ENCODE peak calls at places on chromosomes 11 and 22, in eight cellular contexts. Q is heart right ventricle; T is lung; A is left cardiac atrium; I is stimulated activated CD4-positive, alpha-beta T cell treated with anti-CD3 and anti-CD28 coated beads, Interleukin-1b, Interleukin-23, amount 100 ng/mL, for 1 hour; L is SW 1271; W is AML-193; X is Calu3. C is an unnamed sample.

GRCh38 chr11:26231252-26231661 is 100.7 kb upstream of the ANO3 start:
- DNase-seq in Q (no peak), T (no peak), A (no peak), I (no peak), L (no peak), W (no peak), X (no peak), C (no peak)

GRCh38 chr11:15770798-15771414 is 585.4 kb downstream of the SOX6 start:
- DNase-seq in Q (peak), T (no peak), A (peak), I (no peak), L (peak), W (peak), X (peak), C (no peak)

GRCh38 chr11:12170984-12171383 is 60.6 kb downstream of the MICAL2 start:
- DNase-seq in Q (peak), T (no peak), A (peak), I (no peak), L (no peak), W (no peak), X (no peak), C (no peak)

GRCh38 chr11:3939211-3939610 is 83.7 kb downstream of the STIM1 start:
- DNase-seq in Q (no peak), T (no peak), A (no peak), I (no peak), L (no peak), W (no peak), X (no peak), C (no peak)

GRCh38 chr11:93718057-93718563 is 23.2 kb downstream of the TAF1D start:
- DNase-seq in Q (no peak), T (no peak), A (no peak), I (no peak), L (no peak), W (peak), X (no peak), C (peak)

GRCh38 chr22:37749831-37750595 is 53.2 kb downstream of the TRIOBP start:
- DNase-seq in Q (no peak), T (no peak), A (peak), I (no peak), L (no peak), W (no peak), X (no peak), C (no peak)

GRCh38 chr11:65036931-65037330 is 4.1 kb upstream of the SAC3D1 start:
- DNase-seq in Q (peak), T (peak), A (peak), I (no peak), L (no peak), W (no peak), X (no peak), C (no peak)

GRCh38 chr22:37400719-37401118 is 26.6 kb downstream of the ELFN2 start:
- DNase-seq in Q (no peak), T (peak), A (no peak), I (no peak), L (no peak), W (no peak), X (no peak), C (no peak)

GRCh38 chr11:69636512-69636866 is 4.5 kb upstream of the CCND1 start:
- DNase-seq in Q (peak), T (peak), A (peak), I (no peak), L (peak), W (no peak), X (peak), C (no peak)

GRCh38 chr11:32279672-32280071 is 155.7 kb downstream of the WT1 start:
- DNase-seq in Q (no peak), T (no peak), A (no peak), I (no peak), L (no peak), W (no peak), X (no peak), C (no peak)

GRCh38 chr11:123249354-123249753 is 54.3 kb upstream of the CLMP start:
- DNase-seq in Q (no peak), T (no peak), A (no peak), I (no peak), L (no peak), W (no peak), X (no peak), C (no peak)

GRCh38 chr11:23765862-23766261 is 731.0 kb upstream of the LUZP2 start:
- DNase-seq in Q (no peak), T (no peak), A (no peak), I (no peak), L (no peak), W (no peak), X (no peak), C (no peak)

GRCh38 chr11:17734418-17734911 is at the start of gene KCNC1:
- DNase-seq in Q (no peak), T (no peak), A (no peak), I (no peak), L (peak), W (no peak), X (peak), C (no peak)